ENCODE peak calls at places on chromosomes 7 and 10, in four cellular contexts. A, W, Y and R are unnamed samples.

GRCh38 chr10:35042783-35043182 is 47.4 kb downstream of the CUL2 start:
- DNase-seq in W (no peak), Y (no peak), A (no peak), R (no peak)

GRCh38 chr10:35577915-35578607 is 27.1 kb upstream of the GJD4 start:
- DNase-seq in Y (no peak), A (no peak), W (no peak), R (no peak)

GRCh38 chr7:70856889-70857511 is 274.9 kb upstream of the GALNT17 start:
- DNase-seq in W (peak), A (peak), Y (peak), R (peak)

GRCh38 chr7:87091487-87092066 is 32.1 kb upstream of the ELAPOR2 start:
- DNase-seq in W (no peak), A (no peak), Y (no peak), R (no peak)

GRCh38 chr7:116208919-116209318 is 1.4 kb upstream of the TES start:
- DNase-seq in A (no peak), W (no peak), Y (no peak), R (no peak)

GRCh38 chr10:33638891-33639290 is 304.4 kb upstream of the NRP1 start:
- DNase-seq in Y (no peak), A (no peak), W (no peak), R (no peak)

GRCh38 chr7:144720139-144720538 is 115.7 kb downstream of the TPK1 start:
- DNase-seq in W (no peak), A (no peak), Y (no peak), R (no peak)

GRCh38 chr10:49634053-49634660 is 20.3 kb downstream of the CHAT start:
- DNase-seq in W (peak), Y (no peak), A (no peak), R (no peak)

GRCh38 chr7:40457776-40458480 is 323.1 kb downstream of the SUGCT start:
- DNase-seq in Y (no peak), W (no peak), A (no peak), R (no peak)

GRCh38 chr7:155885162-155886160 is 73.2 kb upstream of the SHH start:
- DNase-seq in W (no peak), A (peak), Y (no peak), R (no peak)

GRCh38 chr10:13268841-13269240 is 31.0 kb downstream of the PHYH start:
- DNase-seq in Y (no peak), A (no peak), W (no peak), R (no peak)

GRCh38 chr7:46253500-46253899 is 332.4 kb upstream of the IGFBP3 start:
- DNase-seq in W (no peak), Y (no peak), A (no peak), R (no peak)

GRCh38 chr7:27164381-27165088 is 802 bp downstream of the HOXA9 start:
- DNase-seq in A (no peak), W (no peak), Y (no peak), R (no peak)

GRCh38 chr7:22563115-22563514 is 63.1 kb upstream of the STEAP1B start:
- DNase-seq in Y (no peak), W (peak), A (no peak), R (no peak)

GRCh38 chr10:8295311-8295710 is 240.8 kb downstream of the GATA3 start:
- DNase-seq in W (no peak), A (no peak), Y (no peak), R (no peak)

GRCh38 chr7:39624202-39624807 is 933 bp downstream of the RALA start:
- DNase-seq in Y (peak), W (no peak), A (no peak), R (no peak)

GRCh38 chr10:131092416-131092815 is 219.1 kb downstream of the TCERG1L start:
- DNase-seq in Y (no peak), A (no peak), W (no peak), R (no peak)

GRCh38 chr7:73705551-73705920 is 13.9 kb downstream of the STX1A start:
- DNase-seq in A (no peak), W (no peak), Y (no peak), R (no peak)

GRCh38 chr10:20767028-20767427 is 130.1 kb downstream of the NEBL start:
- DNase-seq in Y (no peak), W (no peak), A (no peak), R (no peak)

GRCh38 chr10:132002004-132002403 is 20.3 kb upstream of the BNIP3 start:
- DNase-seq in Y (no peak), W (no peak), A (no peak), R (no peak)

GRCh38 chr7:77878500-77878899 is 79.9 kb downstream of the PHTF2 start:
- DNase-seq in Y (no peak), W (no peak), A (no peak), R (no peak)

GRCh38 chr10:132006966-132007365 is 25.2 kb upstream of the BNIP3 start:
- DNase-seq in Y (no peak), A (no peak), W (no peak), R (no peak)

GRCh38 chr7:36638140-36638539 is 86.2 kb downstream of the AOAH start:
- DNase-seq in Y (no peak), A (no peak), W (no peak), R (no peak)